ENCODE peak calls at places on chromosomes 3 and 15, in five cellular contexts. Z, C, H, Q and G are unnamed samples.

GRCh38 chr3:197912770-197913476 is 37.1 kb upstream of the RPL35A start:
- DNase-seq in Z (no peak), C (no peak), H (no peak), Q (no peak), G (no peak)

GRCh38 chr3:95655363-95655986 is 1158.9 kb upstream of the EPHA6 start:
- DNase-seq in Z (no peak), C (no peak), H (no peak), Q (no peak), G (no peak)

GRCh38 chr15:35117508-35118280 is 32.6 kb upstream of the NANOGP8 start:
- DNase-seq in Z (no peak), C (no peak), H (no peak), Q (peak; percentile 5), G (no peak)

GRCh38 chr15:61382927-61383326 is 153.8 kb upstream of the RORA start:
- DNase-seq in Z (no peak), C (no peak), H (no peak), Q (no peak), G (no peak)

GRCh38 chr3:18445421-18446066 is 20.4 kb upstream of the SATB1 start:
- DNase-seq in Z (no peak), C (peak; percentile 85), H (no peak), Q (no peak), G (peak; percentile 27)

GRCh38 chr3:189498995-189499704 is 132.0 kb upstream of the TP63 start:
- DNase-seq in Z (no peak), C (no peak), H (no peak), Q (no peak), G (no peak)

GRCh38 chr15:47820780-47821319 is 103.5 kb downstream of the SEMA6D start:
- DNase-seq in Z (no peak), C (no peak), H (no peak), Q (peak; percentile 85), G (no peak)

GRCh38 chr3:59108091-59108815 is 58.4 kb upstream of the CFAP20DC start:
- DNase-seq in Z (no peak), C (no peak), H (no peak), Q (peak; percentile 38), G (no peak)

GRCh38 chr3:69420781-69421520 is 35.1 kb upstream of the FRMD4B start:
- DNase-seq in Z (no peak), C (no peak), H (peak; percentile 65), Q (no peak), G (peak; percentile 16)

GRCh38 chr3:170690133-170690981 is 104.5 kb upstream of the SLC7A14 start:
- DNase-seq in Z (no peak), C (peak; percentile 31), H (peak; percentile 89), Q (peak; percentile 52), G (peak; percentile 67)

GRCh38 chr3:171491412-171491811 is 31.2 kb upstream of the TNIK start:
- DNase-seq in Z (no peak), C (no peak), H (no peak), Q (peak; percentile 3), G (no peak)

GRCh38 chr3:38543602-38544001 is 47.5 kb downstream of the EXOG start:
- DNase-seq in Z (no peak), C (no peak), H (no peak), Q (peak; percentile 33), G (no peak)

GRCh38 chr3:141920701-141921100 is 44.3 kb downstream of the ATP1B3 start:
- DNase-seq in Z (no peak), C (no peak), H (no peak), Q (no peak), G (no peak)

GRCh38 chr3:185852562-185853135 is 27.8 kb upstream of the IGF2BP2 start:
- DNase-seq in Z (no peak), C (no peak), H (no peak), Q (no peak), G (no peak)

GRCh38 chr15:101128191-101128590 is 123.7 kb downstream of the CHSY1 start:
- DNase-seq in Z (peak; percentile 32), C (no peak), H (no peak), Q (peak; percentile 99), G (no peak)

GRCh38 chr3:187101184-187102072 is 37.9 kb downstream of the RPL39L start:
- DNase-seq in Z (no peak), C (peak; percentile 55), H (peak; percentile 72), Q (peak; percentile 71), G (peak; percentile 67)

GRCh38 chr15:92035961-92036360 is 182.5 kb downstream of the SLCO3A1 start:
- DNase-seq in Z (no peak), C (no peak), H (no peak), Q (no peak), G (no peak)

GRCh38 chr3:13042127-13042931 is 30.9 kb downstream of the IQSEC1 start:
- DNase-seq in Z (no peak), C (no peak), H (peak; percentile 60), Q (no peak), G (no peak)

GRCh38 chr3:172938788-172939187 is 188.3 kb downstream of the ECT2 start:
- DNase-seq in Z (no peak), C (no peak), H (no peak), Q (no peak), G (no peak)

GRCh38 chr3:66121288-66121687 is 82.6 kb upstream of the MAGI1 start:
- DNase-seq in Z (no peak), C (no peak), H (no peak), Q (peak; percentile 88), G (no peak)

GRCh38 chr3:189806171-189806951 is 175.2 kb downstream of the TP63 start:
- DNase-seq in Z (no peak), C (no peak), H (no peak), Q (peak; percentile 6), G (no peak)

DNA sequence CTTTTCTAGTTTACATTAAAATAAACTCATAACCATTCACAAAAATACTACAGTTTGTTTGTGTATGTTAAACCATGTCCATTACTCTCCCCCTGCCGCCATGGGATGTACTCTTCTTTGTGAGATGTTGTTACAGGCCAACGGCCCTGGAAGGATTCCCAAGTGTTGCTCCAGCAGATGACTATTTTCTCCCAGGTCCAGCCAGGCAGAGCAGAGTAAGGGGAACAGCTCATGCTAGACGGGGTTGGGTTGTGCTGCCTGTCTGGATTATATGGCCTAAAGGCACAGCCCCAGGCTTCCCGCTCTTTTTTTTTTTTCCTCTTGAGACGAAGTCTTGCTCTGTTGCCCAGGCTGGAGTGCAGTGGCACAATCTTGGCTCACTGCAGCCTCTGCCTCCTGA is 24.5 kb upstream of the SLCO2A1 start:
- DNase-seq in Z (no peak), C (no peak), H (peak; percentile 1), Q (no peak), G (no peak)
- H3K4me1 ChIP-seq in Z (no peaks in the 10 kb centered on the region), C (no peaks in the 10 kb centered on the region), H (peaks cover 10% of the 10 kb centered on the region), Q (peaks cover 31% of the 10 kb centered on the region), G (peaks cover 19% of the 10 kb centered on the region)

GRCh38 chr15:31433574-31433973 is 106.9 kb downstream of the KLF13 start:
- DNase-seq in Z (no peak), C (no peak), H (no peak), Q (no peak), G (no peak)

GRCh38 chr15:31434418-31435255 is 108.0 kb downstream of the KLF13 start:
- DNase-seq in Z (peak; percentile 61), C (peak; percentile 82), H (peak; percentile 82), Q (peak; percentile 93), G (no peak)

GRCh38 chr15:31437686-31438085 is 111.1 kb downstream of the KLF13 start:
- DNase-seq in Z (no peak), C (peak; percentile 45), H (no peak), Q (no peak), G (no peak)

GRCh38 chr15:31435256-31435781 is 108.7 kb downstream of the KLF13 start:
- DNase-seq in Z (peak; percentile 62), C (peak; percentile 82), H (peak; percentile 87), Q (peak; percentile 72), G (peak; percentile 87)

GRCh38 chr15:31435891-31436628 is 109.4 kb downstream of the KLF13 start:
- DNase-seq in Z (no peak), C (peak; percentile 34), H (no peak), Q (no peak), G (no peak)
- H3K4me3 ChIP-seq in Z (no peak overlapping the region), C (no peak overlapping the region), H (peak overlapping the region; percentile 21), Q (no peak overlapping the region), G (no peak overlapping the region)

DNA sequence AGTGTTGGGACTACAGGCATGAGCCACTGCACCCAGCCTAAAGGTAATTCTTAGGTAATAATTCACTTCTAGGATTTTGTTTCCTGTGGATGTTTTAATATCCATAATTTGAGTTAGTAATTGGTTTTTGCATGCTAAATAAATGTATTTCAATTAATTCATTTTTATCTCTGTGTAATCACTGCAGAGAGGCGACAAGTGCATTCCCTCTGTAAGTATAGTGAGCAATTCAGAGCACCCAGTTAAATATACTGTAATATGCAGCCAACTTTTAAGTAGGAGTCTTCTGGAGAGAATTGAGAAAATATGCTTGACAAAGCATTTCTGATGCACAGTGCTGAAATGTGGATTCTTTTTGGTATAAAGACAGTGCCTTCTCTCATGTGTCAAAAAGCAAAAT is 5.7 kb downstream of the TBC1D23 start:
- DNase-seq in Z (no peak), C (no peak), H (no peak), Q (no peak), G (no peak)
- H3K4me1 ChIP-seq in Z (peaks cover 83% of the 10 kb centered on the region), C (peaks cover 7% of the 10 kb centered on the region), H (peaks cover 30% of the 10 kb centered on the region), Q (peaks cover 8% of the 10 kb centered on the region), G (peaks cover 66% of the 10 kb centered on the region)

DNA sequence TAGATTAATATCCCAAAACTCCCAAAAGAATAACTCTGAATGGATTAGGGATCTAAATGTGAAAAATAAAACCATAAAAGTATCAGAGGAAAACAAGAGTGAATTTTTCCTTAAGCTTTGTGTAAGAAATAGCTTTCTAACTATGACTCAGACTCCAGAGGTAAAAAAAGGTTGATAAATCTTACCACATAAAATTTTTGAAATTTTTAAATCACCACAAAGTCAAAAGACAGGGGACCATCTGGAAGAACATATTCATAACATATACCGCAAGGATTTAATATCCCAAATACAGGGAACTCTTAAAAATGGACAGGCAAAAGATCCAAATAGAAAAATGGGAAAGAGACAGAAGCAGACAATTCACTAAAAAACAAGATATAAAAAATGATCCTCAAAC is 145.0 kb downstream of the ARNT2 start:
- DNase-seq in Z (no peak), C (no peak), H (no peak), Q (peak; percentile 86), G (no peak)
- H3K4me3 ChIP-seq in Z (no peak overlapping the region), C (no peak overlapping the region), H (no peak overlapping the region), Q (peak overlapping the region; percentile 18), G (no peak overlapping the region)

DNA sequence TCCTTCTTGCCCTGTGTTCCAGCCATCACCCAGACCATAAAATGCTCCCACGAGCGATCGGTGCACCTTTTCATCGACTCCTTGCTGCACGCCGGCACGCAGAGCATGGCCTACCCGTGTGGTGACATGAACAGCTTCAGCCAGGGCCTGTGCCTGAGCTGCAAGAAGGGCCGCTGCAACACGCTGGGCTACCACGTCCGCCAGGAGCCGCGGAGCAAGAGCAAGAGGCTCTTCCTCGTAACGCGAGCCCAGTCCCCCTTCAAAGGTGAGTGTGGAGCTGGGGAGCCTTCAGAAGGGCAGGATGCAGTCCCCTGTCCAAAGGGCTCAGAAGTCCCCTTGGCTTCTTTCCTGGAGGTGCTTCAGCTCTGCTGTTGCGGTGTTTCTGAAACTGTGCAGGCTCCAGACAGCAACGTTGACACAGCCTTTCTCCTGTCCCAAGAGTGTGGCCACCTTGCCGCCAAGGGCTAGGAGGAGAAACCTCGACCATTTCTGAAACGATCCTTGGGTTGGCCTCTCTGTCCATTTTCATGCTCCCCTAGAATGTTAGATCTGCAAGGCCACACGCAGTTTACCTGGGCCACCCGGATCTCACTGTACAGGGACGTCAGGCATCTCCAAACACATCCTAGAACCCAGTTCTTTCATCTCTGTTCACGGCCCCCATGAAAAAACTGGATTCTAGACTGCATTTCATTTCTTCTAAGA is 116.7 kb downstream of the LIPC start:
- DNase-seq in Z (no peak), C (no peak), H (peak; percentile 39), Q (no peak), G (no peak)
- H3K4me1 ChIP-seq in Z (peaks cover 23% of the 10 kb centered on the region), C (peaks cover 19% of the 10 kb centered on the region), H (peaks cover 14% of the 10 kb centered on the region), Q (peaks cover 42% of the 10 kb centered on the region), G (peaks cover 14% of the 10 kb centered on the region)